ENCODE peak calls at places on chromosomes 6 and 20, in six cellular contexts. A is ovary, C is fibroblast of lung, F is upper lobe of right lung, K is astrocyte, D is spleen. S is an unnamed sample.
A peak's percentile ranks its signal among the peaks of the same experiment; 100 is the strongest.

GRCh38 chr6:3226422-3227362 is 761 bp downstream of the TUBB2B start:
- DNase-seq in C (no peak), K (peak; percentile 57), D (no peak), F (peak; percentile 69), A (peak; percentile 45), S (no peak)

GRCh38 chr20:10898555-10898954 is 224.8 kb upstream of the JAG1 start:
- DNase-seq in A (no peak), D (no peak), F (no peak), K (no peak), C (peak; percentile 73), S (peak; percentile 50)

GRCh38 chr6:36226648-36227047 is 30.1 kb downstream of the BRPF3 start:
- DNase-seq in D (no peak), C (no peak), A (no peak), F (no peak), K (no peak), S (no peak)

GRCh38 chr6:91099501-91099900 is 512.6 kb upstream of the MAP3K7 start:
- DNase-seq in C (no peak), F (no peak), D (no peak), K (no peak), A (no peak), S (no peak)

GRCh38 chr6:14501914-14502313 is 384.3 kb downstream of the CD83 start:
- DNase-seq in K (peak; percentile 13), D (no peak), C (no peak), F (no peak), A (no peak), S (no peak)

GRCh38 chr20:8309638-8310037 is 177.6 kb downstream of the PLCB1 start:
- DNase-seq in A (no peak), F (no peak), K (peak; percentile 39), C (no peak), D (no peak), S (no peak)

GRCh38 chr6:109118337-109118736 is 23.0 kb downstream of the CEP57L1 start:
- DNase-seq in A (no peak), K (no peak), C (no peak), F (no peak), D (no peak), S (peak; percentile 16)

GRCh38 chr6:26087284-26088115 is at the start of gene HFE:
- DNase-seq in F (peak; percentile 79), C (peak; percentile 67), D (peak; percentile 87), A (peak; percentile 77), K (peak; percentile 49), S (peak; percentile 70)

GRCh38 chr6:159008656-159009288 is 8.8 kb upstream of the RSPH3 start:
- DNase-seq in F (no peak), K (peak; percentile 5), D (no peak), C (peak; percentile 57), A (no peak), S (peak; percentile 47)

GRCh38 chr6:139338845-139339244 is 35.6 kb downstream of the CITED2 start:
- DNase-seq in D (no peak), K (no peak), F (no peak), C (peak; percentile 87), A (no peak), S (peak; percentile 81)

GRCh38 chr6:11370191-11371018 is 137.9 kb upstream of the NEDD9 start:
- DNase-seq in F (no peak), C (no peak), D (no peak), A (no peak), K (no peak), S (no peak)

GRCh38 chr20:9344080-9344920 is 170.1 kb upstream of the LAMP5 start:
- DNase-seq in C (peak; percentile 73), A (no peak), K (peak; percentile 49), F (no peak), D (no peak), S (no peak)

GRCh38 chr6:120230008-120230407 is 880.4 kb upstream of the MAN1A1 start:
- DNase-seq in K (no peak), D (no peak), A (no peak), C (no peak), F (no peak), S (no peak)
- TF ChIP-seq CTCF in K (no peak), D (no peak), A (no peak), C (no peak), F (no peak), S (no peak)

DNA sequence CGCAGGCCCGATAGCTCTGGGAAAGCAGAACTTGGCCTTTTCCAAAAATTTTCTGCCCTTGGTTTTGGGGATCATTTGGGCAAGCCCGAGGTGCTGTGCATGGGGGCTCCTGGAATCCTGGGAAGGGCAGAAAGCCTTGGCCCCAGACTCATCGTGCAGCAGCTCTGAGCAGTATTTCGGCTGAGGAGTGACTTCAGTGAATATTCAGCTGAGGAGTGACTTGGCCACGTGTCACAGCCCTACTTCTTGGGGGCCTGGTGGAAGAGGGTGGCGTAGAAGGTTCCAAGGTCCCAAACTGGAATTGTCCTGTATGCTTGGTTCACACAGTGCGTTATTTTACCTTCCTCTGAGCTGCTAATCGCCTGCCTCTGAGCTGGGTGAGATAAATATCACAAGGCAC is 1.1 kb upstream of the BMP2 start:
- DNase-seq in K (no peak), C (no peak), F (no peak), A (no peak), D (no peak), S (no peak)
- H3K4me3 ChIP-seq in K (no peak overlapping the region), C (no peak overlapping the region), F (no peak overlapping the region), A (no peak overlapping the region), D (no peak overlapping the region), S (no peak overlapping the region)

GRCh38 chr6:144778773-144779531 is 493.8 kb downstream of the UTRN start:
- DNase-seq in K (no peak), D (no peak), C (no peak), A (no peak), F (no peak), S (no peak)
- TF ChIP-seq CTCF in K (no peak), D (no peak), C (no peak), A (no peak), F (no peak), S (no peak)

GRCh38 chr6:125136378-125136777 is 17.2 kb upstream of the TPD52L1 start:
- DNase-seq in K (no peak), D (no peak), A (no peak), F (no peak), C (no peak), S (no peak)
- H3K4me3 ChIP-seq in K (no peak overlapping the region), D (no peak overlapping the region), A (no peak overlapping the region), F (no peak overlapping the region), C (no peak overlapping the region), S (no peak overlapping the region)